ENCODE peak calls at places on chromosomes 12 and 14, in six cellular contexts. O is right lobe of liver, N is left cardiac atrium, T is lower leg skin, D is OCI-LY7, L is HCEC 1CT. P is an unnamed sample.
A peak's percentile ranks its signal among the peaks of the same experiment; 100 is the strongest.

GRCh38 chr14:50023671-50024490 is 92.5 kb downstream of the VCPKMT start:
- DNase-seq in O (no peak), N (no peak), T (no peak), D (no peak), L (peak; percentile 83), P (no peak)

GRCh38 chr12:104547239-104547638 is 90.5 kb downstream of the CHST11 start:
- DNase-seq in O (no peak), N (no peak), T (no peak), D (no peak), L (no peak), P (no peak)

GRCh38 chr12:94831081-94831747 is 172.3 kb downstream of the NDUFA12 start:
- DNase-seq in O (no peak), N (no peak), T (no peak), D (peak; percentile 97), L (no peak), P (no peak)

GRCh38 chr14:95294834-95295599 is 24.7 kb downstream of the CLMN start:
- DNase-seq in O (no peak), N (no peak), T (no peak), D (no peak), L (no peak), P (no peak)

GRCh38 chr12:26239508-26240328 is 44.3 kb downstream of the SSPN start:
- DNase-seq in O (no peak), N (peak; percentile 85), T (peak; percentile 94), D (no peak), L (peak; percentile 44), P (peak; percentile 71)

GRCh38 chr14:68726093-68726695 is 66.7 kb downstream of the ZFP36L1 start:
- DNase-seq in O (no peak), N (no peak), T (peak; percentile 12), D (no peak), L (no peak), P (no peak)

GRCh38 chr14:53509845-53510244 is 356.7 kb upstream of the DDHD1 start:
- DNase-seq in O (no peak), N (peak; percentile 24), T (no peak), D (no peak), L (peak; percentile 13), P (peak; percentile 33)

GRCh38 chr14:59333668-59334067 is 131.5 kb downstream of the GPR135 start:
- DNase-seq in O (peak; percentile 48), N (no peak), T (no peak), D (no peak), L (peak; percentile 89), P (peak; percentile 16)

GRCh38 chr12:53065975-53066593 is 13.1 kb downstream of the SPRYD3 start:
- DNase-seq in O (peak; percentile 79), N (peak; percentile 86), T (peak; percentile 96), D (peak; percentile 63), L (peak; percentile 79), P (peak; percentile 74)

GRCh38 chr12:62317017-62317416 is 56.8 kb downstream of the USP15 start:
- DNase-seq in O (no peak), N (no peak), T (no peak), D (no peak), L (no peak), P (no peak)

GRCh38 chr12:56261503-56262230 is 3.5 kb upstream of the ANKRD52 start:
- DNase-seq in O (no peak), N (no peak), T (no peak), D (no peak), L (peak; percentile 89), P (no peak)

GRCh38 chr14:22602853-22603252 is 4.8 kb downstream of the ABHD4 start:
- DNase-seq in O (no peak), N (no peak), T (no peak), D (no peak), L (peak; percentile 88), P (no peak)

GRCh38 chr14:90453401-90453951 is 56.6 kb downstream of the CALM1 start:
- DNase-seq in O (peak; percentile 58), N (peak; percentile 79), T (peak; percentile 71), D (no peak), L (no peak), P (peak; percentile 24)

GRCh38 chr12:86623267-86623666 is 367.1 kb upstream of the MGAT4C start:
- DNase-seq in O (no peak), N (no peak), T (no peak), D (no peak), L (no peak), P (no peak)

GRCh38 chr14:49598479-49599301 is at the start of gene LRR1:
- DNase-seq in O (peak; percentile 90), N (peak; percentile 89), T (peak; percentile 97), D (peak; percentile 88), L (peak; percentile 87), P (peak; percentile 88)

GRCh38 chr14:35600253-35600652 is 66.3 kb downstream of the INSM2 start:
- DNase-seq in O (no peak), N (no peak), T (no peak), D (no peak), L (no peak), P (no peak)

GRCh38 chr12:75553865-75554555 is 42.6 kb upstream of the KRR1 start:
- DNase-seq in O (no peak), N (no peak), T (no peak), D (no peak), L (no peak), P (no peak)

GRCh38 chr14:33282811-33283210 is 344.1 kb downstream of the NPAS3 start:
- DNase-seq in O (no peak), N (no peak), T (no peak), D (no peak), L (no peak), P (no peak)

GRCh38 chr14:87966816-87967215 is 26.2 kb downstream of the GALC start:
- DNase-seq in O (no peak), N (no peak), T (no peak), D (no peak), L (no peak), P (no peak)

GRCh38 chr12:57165741-57166140 is 18.3 kb upstream of the LRP1-AS start:
- DNase-seq in O (no peak), N (no peak), T (no peak), D (no peak), L (no peak), P (peak; percentile 23)

GRCh38 chr14:76768201-76768656 is 7.0 kb downstream of the VASH1 start:
- DNase-seq in O (no peak), N (peak; percentile 88), T (peak; percentile 80), D (peak; percentile 8), L (no peak), P (peak; percentile 45)

GRCh38 chr12:102096855-102097254 is 23.1 kb downstream of the NUP37 start:
- DNase-seq in O (no peak), N (no peak), T (no peak), D (no peak), L (no peak), P (no peak)

GRCh38 chr12:93571360-93571853 is 1.1 kb upstream of the SOCS2 start:
- DNase-seq in O (peak; percentile 67), N (peak; percentile 74), T (peak; percentile 94), D (no peak), L (peak; percentile 55), P (peak; percentile 64)

GRCh38 chr14:59507752-59508103 is 23.4 kb downstream of the JKAMP start:
- DNase-seq in O (no peak), N (no peak), T (no peak), D (no peak), L (no peak), P (no peak)

GRCh38 chr14:91413547-91414474 is 3.8 kb downstream of the CCDC88C start:
- DNase-seq in O (no peak), N (no peak), T (no peak), D (peak; percentile 51), L (no peak), P (peak; percentile 88)

GRCh38 chr12:23099104-23099503 is 474.1 kb downstream of the ETNK1 start:
- DNase-seq in O (no peak), N (no peak), T (no peak), D (no peak), L (no peak), P (no peak)

P was measured in mucosa of gallbladder.